ENCODE peak calls at places on chromosomes 4 and X, in four cellular contexts. E is A549, G is HCT116, F is K562. P is an unnamed sample.

GRCh38 chr4:154364012-154364863 is 127.4 kb downstream of the DCHS2 start:
- DNase-seq in E (no peak), G (no peak), F (no peak), P (no peak)

GRCh38 chrX:85851418-85851817 is 195.9 kb downstream of the CHM start:
- DNase-seq in E (peak), G (peak), F (peak), P (peak)

GRCh38 chr4:109648266-109648996 is 54.8 kb downstream of the CASP6 start:
- DNase-seq in E (no peak), G (no peak), F (no peak), P (no peak)

GRCh38 chr4:91113130-91113706 is 986.0 kb downstream of the CCSER1 start:
- DNase-seq in E (peak), G (peak), F (peak), P (no peak)

GRCh38 chr4:26762650-26763049 is 98.0 kb upstream of the STIM2 start:
- DNase-seq in E (no peak), G (no peak), F (no peak), P (no peak)

GRCh38 chr4:123397276-123398150 is 918 bp downstream of the SPRY1 start:
- DNase-seq in E (peak), G (peak), F (peak), P (no peak)

GRCh38 chr4:80333121-80333520 is 2.4 kb upstream of the CFAP299 start:
- DNase-seq in E (no peak), G (no peak), F (no peak), P (no peak)

GRCh38 chr4:136831553-136831952 is 700.7 kb downstream of the PCDH18 start:
- DNase-seq in E (peak), G (peak), F (no peak), P (peak)

GRCh38 chr4:39621582-39621981 is 17.1 kb downstream of the SMIM14 start:
- DNase-seq in E (peak), G (peak), F (peak), P (no peak)

GRCh38 chr4:125735107-125735506 is 420.4 kb downstream of the FAT4 start:
- DNase-seq in E (peak), G (no peak), F (no peak), P (no peak)

GRCh38 chr4:130563185-130563890 is 1467.4 kb downstream of the C4orf33 start:
- DNase-seq in E (peak), G (peak), F (no peak), P (no peak)

GRCh38 chr4:143514432-143514831 is 930 bp downstream of the SMARCA5 start:
- DNase-seq in E (peak), G (no peak), F (peak), P (peak)

GRCh38 chr4:105061136-105061696 is 85.5 kb upstream of the TET2 start:
- DNase-seq in E (no peak), G (peak), F (peak), P (peak)

GRCh38 chr4:47913328-47913727 is 1.1 kb downstream of the NFXL1 start:
- DNase-seq in E (no peak), G (no peak), F (peak), P (no peak)

GRCh38 chrX:20437678-20438077 is 171.0 kb upstream of the RPS6KA3 start:
- DNase-seq in E (no peak), G (no peak), F (no peak), P (no peak)

GRCh38 chr4:122997463-122998101 is 75.2 kb upstream of the NUDT6 start:
- DNase-seq in E (no peak), G (no peak), F (no peak), P (no peak)

GRCh38 chr4:121651597-121651996 is 45.2 kb downstream of the ANXA5 start:
- DNase-seq in E (no peak), G (no peak), F (no peak), P (no peak)

GRCh38 chrX:23952984-23953907 is 45.4 kb downstream of the CXorf58 start:
- DNase-seq in E (peak), G (no peak), F (peak), P (peak)

GRCh38 chr4:134650461-134650860 is 448.9 kb upstream of the PABPC4L start:
- DNase-seq in E (no peak), G (no peak), F (no peak), P (no peak)

GRCh38 chrX:46574337-46574940 is 874 bp downstream of the CHST7 start:
- DNase-seq in E (peak), G (no peak), F (no peak), P (no peak)

GRCh38 chrX:39814391-39814790 is 283.4 kb downstream of the BCOR start:
- DNase-seq in E (peak), G (peak), F (peak), P (no peak)

GRCh38 chrX:96440941-96441340 is 243.7 kb upstream of the DIAPH2 start:
- DNase-seq in E (no peak), G (no peak), F (no peak), P (no peak)

GRCh38 chr4:81052119-81053068 is 21.9 kb downstream of the BMP3 start:
- DNase-seq in E (peak), G (peak), F (peak), P (no peak)

GRCh38 chrX:137432609-137433008 is 133.3 kb upstream of the ZIC3 start:
- DNase-seq in E (peak), G (no peak), F (peak), P (peak)

GRCh38 chr4:107648178-107648991 is 71.6 kb downstream of the PAPSS1 start:
- DNase-seq in E (no peak), G (no peak), F (no peak), P (no peak)

GRCh38 chrX:77160301-77160700 is 286.9 kb upstream of the FGF16 start:
- DNase-seq in E (peak), G (no peak), F (peak), P (no peak)

GRCh38 chr4:169032883-169033645 is 23.0 kb upstream of the CBR4 start:
- DNase-seq in E (no peak), G (no peak), F (no peak), P (no peak)

GRCh38 chrX:101260435-101260834 is 30.7 kb downstream of the TAF7L start:
- DNase-seq in E (peak), G (no peak), F (peak), P (no peak)

GRCh38 chr4:171025776-171026175 is 787.4 kb upstream of the GALNTL6 start:
- DNase-seq in E (no peak), G (no peak), F (peak), P (no peak)

GRCh38 chr4:100414016-100414790 is 103.6 kb downstream of the EMCN start:
- DNase-seq in E (no peak), G (no peak), F (no peak), P (no peak)

GRCh38 chr4:56465599-56466295 is 1.7 kb upstream of the SRP72 start:
- DNase-seq in E (no peak), G (no peak), F (peak), P (peak)

GRCh38 chrX:15915959-15916703 is 61.5 kb upstream of the AP1S2 start:
- DNase-seq in E (no peak), G (no peak), F (peak), P (peak)

GRCh38 chrX:30217465-30217864 is 2.1 kb downstream of the MAGEB2 start:
- DNase-seq in E (no peak), G (no peak), F (peak), P (no peak)

GRCh38 chrX:30215357-30215843 is at the start of gene MAGEB2:
- DNase-seq in E (no peak), G (peak), F (peak), P (peak)

GRCh38 chrX:30212172-30212571 is 3.2 kb upstream of the MAGEB2 start:
- DNase-seq in E (no peak), G (no peak), F (no peak), P (no peak)
- TF ChIP-seq REST in E (no peak), G (no peak), F (no peak), P (no peak)

DNA sequence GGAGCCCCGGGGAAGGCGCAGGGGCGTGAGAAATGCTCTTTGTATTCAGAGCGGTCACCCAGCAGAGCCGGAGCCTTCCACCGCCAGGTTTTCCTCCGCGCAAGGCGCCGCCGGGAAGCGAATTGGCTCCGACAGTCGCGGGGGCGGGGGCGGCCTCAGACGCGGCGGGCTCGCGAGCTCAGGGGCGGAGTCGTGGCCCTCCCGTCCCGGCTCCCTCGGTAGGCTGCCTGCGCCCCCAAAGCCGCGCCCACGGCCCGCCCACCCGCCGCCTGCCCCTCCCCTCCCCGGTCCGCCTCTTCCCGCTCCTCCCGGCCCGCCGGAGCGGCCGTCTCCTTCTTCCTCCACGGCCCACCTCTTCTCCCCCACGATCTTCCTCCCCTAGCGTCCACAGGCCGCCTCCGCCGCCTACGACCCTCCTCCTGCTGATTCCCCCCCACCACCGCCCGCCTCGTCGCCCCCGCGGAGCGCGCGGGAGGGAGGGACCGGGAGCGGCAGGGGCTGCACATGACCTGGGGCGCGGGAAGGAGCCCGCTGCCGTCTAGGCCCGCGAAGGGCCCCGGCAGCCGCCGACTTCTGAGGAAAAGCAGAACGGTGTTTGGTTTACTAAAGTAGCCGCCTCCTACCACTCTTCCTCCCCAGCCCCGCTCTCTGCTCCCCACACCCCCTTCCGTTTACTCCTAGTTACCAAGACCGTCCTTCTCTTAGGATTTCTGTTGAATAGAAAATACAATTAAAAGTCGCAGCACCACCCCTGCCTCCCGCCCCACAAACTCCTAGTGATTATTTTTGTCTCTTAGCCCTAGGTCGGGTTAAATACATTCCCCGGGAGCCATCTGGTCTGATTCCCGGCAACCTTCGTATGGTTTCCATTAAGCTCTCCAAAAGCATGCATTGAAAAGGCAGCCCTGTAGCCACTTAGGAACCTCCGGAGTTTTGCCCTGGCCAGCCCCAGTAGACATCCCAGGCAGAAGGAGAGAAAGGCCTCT is 53.2 kb downstream of the C4orf51 start:
- DNase-seq in E (peak), G (peak), F (peak), P (peak)
- TF ChIP-seq REST in E (no peak), G (no peak), F (no peak), P (no peak)

GRCh38 chr4:159153669-159154068 is 50.8 kb downstream of the RAPGEF2 start:
- DNase-seq in E (no peak), G (no peak), F (no peak), P (no peak)

GRCh38 chr4:159158083-159158617 is 55.3 kb downstream of the RAPGEF2 start:
- DNase-seq in E (no peak), G (no peak), F (no peak), P (no peak)

GRCh38 chr4:159158989-159159388 is 56.1 kb downstream of the RAPGEF2 start:
- DNase-seq in E (no peak), G (no peak), F (no peak), P (no peak)

GRCh38 chr4:159151701-159152100 is 48.8 kb downstream of the RAPGEF2 start:
- DNase-seq in E (no peak), G (no peak), F (no peak), P (no peak)

DNA sequence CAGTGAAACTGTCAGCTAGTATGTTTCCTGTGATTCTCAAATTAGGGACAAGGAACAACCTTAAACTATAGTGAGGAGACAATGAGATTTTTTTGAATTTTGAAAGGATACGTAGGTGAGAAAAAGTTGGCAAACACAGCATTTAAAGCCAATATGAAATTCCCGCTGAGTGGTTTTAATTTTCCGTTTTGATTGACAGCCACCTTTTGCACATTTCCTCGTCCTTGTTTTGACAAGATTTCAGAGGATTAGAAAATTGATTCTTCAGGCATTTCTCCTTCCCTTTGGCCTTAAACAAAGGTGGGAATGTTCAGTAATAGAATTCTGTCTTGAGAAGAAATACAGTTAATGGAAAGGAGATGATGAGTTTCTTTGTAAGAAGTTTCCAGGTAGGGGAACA is 52.2 kb downstream of the RAPGEF2 start:
- DNase-seq in E (no peak), G (no peak), F (no peak), P (no peak)
- TF ChIP-seq REST in E (no peak), G (no peak), F (no peak), P (no peak)

GRCh38 chr4:95161781-95162469 is 386.8 kb downstream of the UNC5C start:
- DNase-seq in E (no peak), G (no peak), F (no peak), P (no peak)
- TF ChIP-seq REST in E (no peak), G (no peak), F (no peak), P (no peak)

DNA sequence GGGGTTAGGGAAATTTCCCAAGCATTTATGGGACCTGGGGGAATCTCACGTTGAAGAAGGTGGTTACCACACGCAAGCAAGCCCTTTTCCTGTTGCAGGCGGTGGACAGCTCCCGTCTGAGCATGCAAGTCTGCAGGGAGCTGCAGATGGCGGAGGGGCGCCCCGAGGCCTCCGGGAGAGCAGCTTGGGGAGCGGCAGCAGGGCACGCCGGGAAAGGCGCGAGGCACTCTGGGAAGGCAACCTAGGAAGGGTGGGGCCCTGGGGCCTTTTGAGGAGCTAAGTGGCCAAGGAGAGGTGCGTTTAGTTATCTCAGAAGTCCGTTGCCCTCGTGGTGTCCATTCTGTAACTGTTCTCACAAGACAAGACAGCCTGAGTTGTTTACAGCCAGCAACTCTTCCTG is 57.0 kb upstream of the SLC25A4 start:
- DNase-seq in E (no peak), G (no peak), F (peak), P (no peak)
- TF ChIP-seq REST in E (no peak), G (no peak), F (no peak), P (peak)

DNA sequence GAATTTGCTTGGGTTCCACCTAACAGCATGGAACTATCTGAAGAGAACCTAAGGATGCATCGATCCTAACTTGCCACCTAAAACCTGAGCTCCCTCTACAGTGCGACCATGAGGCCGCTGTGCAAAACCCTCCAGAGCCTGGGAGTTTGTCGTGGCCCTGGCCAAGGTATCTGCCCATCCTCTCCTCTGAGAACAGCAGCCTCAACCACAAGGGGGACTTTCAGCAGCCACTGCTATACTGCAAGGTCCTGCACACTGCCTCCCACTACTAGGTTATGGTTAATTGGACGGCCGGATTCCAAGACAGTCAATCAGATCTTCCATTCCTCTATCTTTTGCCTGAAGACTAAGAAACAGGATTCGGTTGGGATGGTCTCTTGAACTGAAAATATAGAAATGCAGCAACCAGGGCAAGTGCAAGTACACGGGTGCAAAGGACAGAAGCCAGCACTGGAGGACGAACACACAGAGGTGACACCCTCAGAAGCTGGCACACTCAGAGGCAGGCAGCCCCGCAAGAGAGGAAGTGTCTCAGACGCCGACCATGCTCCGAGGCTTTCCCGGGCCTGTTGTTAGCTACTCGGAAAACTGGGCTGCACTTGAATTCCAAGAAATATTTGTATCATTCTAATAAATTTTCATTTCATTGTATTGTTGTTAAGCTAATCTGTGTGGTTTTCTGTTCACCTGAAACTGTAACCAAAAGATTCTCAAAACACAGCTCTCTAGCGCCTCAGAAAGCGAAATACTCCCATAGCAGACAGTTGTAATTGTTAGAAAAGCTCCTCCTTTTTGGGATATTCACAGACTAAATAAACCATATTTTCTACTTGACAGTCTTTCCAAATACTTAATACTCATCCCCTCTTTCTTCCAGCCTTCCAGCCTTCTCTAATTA is 63.3 kb downstream of the AFAP1 start:
- DNase-seq in E (peak), G (no peak), F (peak), P (no peak)
- TF ChIP-seq REST in E (no peak), G (no peak), F (no peak), P (no peak)